ENCODE peak calls at places on chromosomes 11 and 22, in six cellular contexts. O, P, T, E, R and G are unnamed samples. For H4K20me1, the result is how much of the 10 kb centered on the place peaks cover.

GRCh38 chr11:80383655-80384054 is 942.8 kb upstream of the TENM4 start:
- DNase-seq in T (no peak), O (no peak), E (peak), R (no peak), P (no peak), G (no peak)

GRCh38 chr22:27075028-27075678 is 417.8 kb downstream of the MIAT start:
- DNase-seq in T (peak), O (no peak), R (no peak), E (no peak), P (no peak), G (peak)

GRCh38 chr11:19241260-19242183 is 777 bp upstream of the E2F8 start:
- DNase-seq in P (no peak), E (peak), R (no peak), O (no peak), T (peak), G (no peak)

GRCh38 chr11:75924966-75925784 is 110.2 kb downstream of the UVRAG start:
- DNase-seq in R (no peak), O (no peak), P (no peak), T (no peak), E (no peak), G (no peak)

GRCh38 chr11:66906077-66906929 is 49.4 kb downstream of the LRFN4 start:
- DNase-seq in R (peak), O (peak), E (no peak), P (peak), T (no peak), G (no peak)

GRCh38 chr22:50572965-50573364 is 5.3 kb downstream of the CPT1B start:
- DNase-seq in R (no peak), P (no peak), T (no peak), O (no peak), E (no peak), G (no peak)

GRCh38 chr22:33853200-33854097 is 66.8 kb downstream of the LARGE1 start:
- DNase-seq in R (no peak), E (peak), P (no peak), T (peak), O (peak), G (no peak)

GRCh38 chr11:112881461-112881860 is 79.8 kb upstream of the NCAM1 start:
- DNase-seq in P (no peak), R (no peak), T (no peak), O (no peak), E (peak), G (peak)

GRCh38 chr11:118071416-118072030 is 5.4 kb upstream of the TMPRSS4 start:
- DNase-seq in P (no peak), T (no peak), E (no peak), R (no peak), O (no peak), G (no peak)

GRCh38 chr22:24564376-24565058 is 8.7 kb downstream of the SNRPD3 start:
- DNase-seq in R (no peak), E (no peak), T (no peak), P (no peak), O (no peak), G (no peak)
- H4K20me1 ChIP-seq in R (under half), E (half or more), T (under half), P (under half), O (half or more), G (under half)

GRCh38 chr11:1303973-1304372 is 5.5 kb downstream of the TOLLIP start:
- DNase-seq in O (no peak), R (no peak), E (peak), P (no peak), T (no peak), G (peak)
- H4K20me1 ChIP-seq in O (half or more), R (under half), E (half or more), P (under half), T (under half), G (under half)

GRCh38 chr22:19721486-19722172 is 1.7 kb upstream of the GP1BB start:
- DNase-seq in E (no peak), O (no peak), R (no peak), T (no peak), P (no peak), G (no peak)

GRCh38 chr22:19719055-19719482 is 4.3 kb upstream of the GP1BB start:
- DNase-seq in E (no peak), R (no peak), O (no peak), T (no peak), P (no peak), G (no peak)

GRCh38 chr22:19720999-19721485 is 2.3 kb upstream of the GP1BB start:
- DNase-seq in T (no peak), E (no peak), P (no peak), O (no peak), R (no peak), G (no peak)

GRCh38 chr22:19719488-19720021 is 3.8 kb upstream of the GP1BB start:
- DNase-seq in P (no peak), O (no peak), R (no peak), T (no peak), E (no peak), G (no peak)

DNA sequence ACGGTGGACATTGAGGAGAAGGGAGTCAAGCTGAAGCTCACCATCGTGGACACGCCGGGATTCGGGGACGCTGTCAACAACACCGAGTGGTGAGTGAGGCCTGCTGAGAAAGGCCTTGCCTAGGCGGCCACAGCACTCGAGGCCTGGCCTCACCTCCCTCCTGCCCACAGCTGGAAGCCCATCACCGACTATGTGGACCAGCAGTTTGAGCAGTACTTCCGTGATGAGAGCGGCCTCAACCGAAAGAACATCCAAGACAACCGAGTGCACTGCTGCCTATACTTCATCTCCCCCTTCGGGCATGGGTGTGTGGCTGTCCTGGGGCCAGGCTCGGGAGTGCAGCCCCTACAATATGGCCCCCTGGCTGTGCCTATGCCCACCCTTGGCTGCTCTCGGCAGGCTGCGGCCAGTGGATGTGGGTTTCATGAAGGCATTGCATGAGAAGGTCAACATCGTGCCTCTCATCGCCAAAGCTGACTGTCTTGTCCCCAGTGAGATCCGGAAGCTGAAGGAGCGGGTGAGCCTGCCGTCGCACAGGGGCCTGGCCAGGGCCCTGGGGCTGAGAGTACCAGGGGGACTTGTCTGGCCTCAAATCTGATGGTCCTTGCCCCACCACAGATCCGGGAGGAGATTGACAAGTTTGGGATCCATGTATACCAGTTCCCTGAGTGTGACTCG is 3.0 kb upstream of the GP1BB start:
- DNase-seq in O (no peak), E (no peak), P (no peak), T (no peak), R (no peak), G (no peak)
- H4K20me1 ChIP-seq in O (under half), E (under half), P (under half), T (under half), R (under half), G (under half)

GRCh38 chr22:31339148-31339832 is 6.9 kb downstream of the PATZ1 start:
- DNase-seq in E (no peak), P (no peak), O (no peak), R (no peak), T (no peak), G (no peak)

GRCh38 chr22:31342389-31343125 is 3.6 kb downstream of the PATZ1 start:
- DNase-seq in R (no peak), T (no peak), E (no peak), O (no peak), P (no peak), G (no peak)

GRCh38 chr22:31341386-31342088 is 4.6 kb downstream of the PATZ1 start:
- DNase-seq in O (no peak), E (no peak), P (no peak), R (no peak), T (no peak), G (no peak)

GRCh38 chr22:31340360-31340759 is 5.8 kb downstream of the PATZ1 start:
- DNase-seq in R (no peak), E (no peak), P (no peak), T (no peak), O (no peak), G (no peak)

DNA sequence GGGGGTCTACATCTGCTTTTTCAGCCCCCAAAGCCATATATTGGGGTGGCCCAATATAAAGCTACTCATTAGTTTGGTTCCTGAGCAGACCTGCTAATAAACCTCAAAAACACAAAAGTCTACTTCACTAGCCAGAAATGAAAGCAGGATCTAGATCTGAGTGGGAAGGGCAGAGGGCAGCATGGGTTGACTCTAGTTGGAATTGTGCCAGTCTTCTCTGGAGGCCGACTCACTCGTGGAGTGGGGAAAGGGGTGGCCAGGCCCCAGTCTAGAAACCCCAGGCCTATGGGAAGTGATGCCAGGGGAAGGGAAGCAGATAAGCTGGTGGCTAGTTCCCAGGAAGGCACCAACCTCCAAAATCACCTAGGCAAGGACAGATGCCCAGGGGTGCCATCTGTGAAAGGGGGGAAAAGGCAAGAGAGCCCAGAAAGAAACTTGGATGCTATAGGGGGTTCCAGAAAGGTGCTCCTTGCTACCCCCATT is 5.3 kb downstream of the PATZ1 start:
- DNase-seq in R (no peak), P (no peak), E (no peak), T (no peak), O (no peak), G (no peak)
- H4K20me1 ChIP-seq in R (under half), P (under half), E (half or more), T (under half), O (half or more), G (under half)